ENCODE peak calls at places on chromosomes 1 and 21, in six cellular contexts. E, Z, P, U, L and B are unnamed samples.

GRCh38 chr1:154323493-154323892 is 1.8 kb upstream of the ATP8B2 start:
- DNase-seq in E (no peak), Z (no peak), P (no peak), U (no peak), L (no peak), B (no peak)

GRCh38 chr1:899636-900317 is 23.9 kb upstream of the SAMD11 start:
- DNase-seq in E (no peak), Z (no peak), P (no peak), U (no peak), L (no peak), B (no peak)

GRCh38 chr1:25954371-25954938 is 43.4 kb downstream of the PAFAH2 start:
- DNase-seq in E (no peak), Z (no peak), P (no peak), U (no peak), L (no peak), B (no peak)

GRCh38 chr1:154442006-154442740 is 37.0 kb downstream of the IL6R start:
- DNase-seq in E (no peak), Z (no peak), P (no peak), U (no peak), L (no peak), B (no peak)

GRCh38 chr1:98172578-98172977 is 251.7 kb upstream of the DPYD start:
- DNase-seq in E (no peak), Z (no peak), P (no peak), U (no peak), L (no peak), B (no peak)

GRCh38 chr21:34887729-34888568 is 161.2 kb downstream of the RUNX1 start:
- DNase-seq in E (peak), Z (peak), P (peak), U (peak), L (peak), B (peak)

GRCh38 chr1:2205191-2205952 is 10.8 kb upstream of the FAAP20 start:
- DNase-seq in E (peak), Z (peak), P (peak), U (no peak), L (peak), B (peak)

GRCh38 chr21:44930543-44930981 is 9.3 kb upstream of the SLX9 start:
- DNase-seq in E (no peak), Z (peak), P (no peak), U (no peak), L (no peak), B (no peak)

GRCh38 chr1:14598007-14598497 is 433 bp upstream of the KAZN start:
- DNase-seq in E (no peak), Z (no peak), P (no peak), U (no peak), L (no peak), B (peak)

GRCh38 chr1:70528591-70529333 is 117.7 kb downstream of the CTH start:
- DNase-seq in E (peak), Z (no peak), P (no peak), U (no peak), L (no peak), B (peak)

GRCh38 chr1:87463917-87464565 is 135.4 kb downstream of the LMO4 start:
- DNase-seq in E (no peak), Z (no peak), P (no peak), U (no peak), L (no peak), B (no peak)

GRCh38 chr1:60857851-60858250 is 224.5 kb upstream of the NFIA start:
- DNase-seq in E (no peak), Z (no peak), P (no peak), U (no peak), L (no peak), B (no peak)